ENCODE peak calls at places on chromosomes 1 and 21, in nine cellular contexts. E is HEK293T; M is activated gamma-delta T cell treated with Interleukin-2 at 50 U/mL for 16 hours; Q is stimulated activated CD4-positive, alpha-beta T cell treated with anti-CD3 and anti-CD28 coated beads, Interleukin-1b, Interleukin-23, amount 100 ng/mL, for 1 hour; D is midbrain; A is NCI-H1092; T is left cardiac atrium; O is amygdala; P is choroid plexus epithelial cell. K is an unnamed sample.

GRCh38 chr1:203539831-203540546 is 46.0 kb downstream of the OPTC start:
- DNase-seq in M (no peak), P (no peak), O (no peak), A (no peak), T (no peak), D (no peak), Q (no peak), E (no peak), K (no peak)

GRCh38 chr21:16072692-16073091 is 342.9 kb downstream of the USP25 start:
- DNase-seq in E (no peak), M (no peak), D (peak; percentile 66), P (peak; percentile 75), O (no peak), A (no peak), T (no peak), Q (no peak), K (peak; percentile 98)

GRCh38 chr1:36154765-36155559 is 998 bp upstream of the MAP7D1 start:
- DNase-seq in D (peak; percentile 22), A (peak; percentile 43), Q (no peak), P (no peak), T (peak; percentile 63), M (no peak), E (no peak), O (no peak), K (no peak)

GRCh38 chr1:9598316-9598700 is 9.6 kb downstream of the TMEM201 start:
- DNase-seq in Q (no peak), O (no peak), T (no peak), M (no peak), D (no peak), E (no peak), P (no peak), A (no peak), K (no peak)

GRCh38 chr1:78825561-78825960 is 175.9 kb downstream of the IFI44 start:
- DNase-seq in T (no peak), O (no peak), E (no peak), D (no peak), A (no peak), M (no peak), P (peak; percentile 58), Q (no peak), K (peak; percentile 38)

GRCh38 chr1:197526736-197527371 is 248.4 kb downstream of the DENND1B start:
- DNase-seq in O (no peak), M (no peak), T (no peak), Q (no peak), A (peak; percentile 20), D (peak; percentile 0), E (peak; percentile 9), P (peak; percentile 52), K (peak; percentile 8)

GRCh38 chr1:91325456-91325855 is 79.2 kb downstream of the HFM1 start:
- DNase-seq in T (no peak), Q (no peak), P (no peak), M (no peak), D (no peak), O (no peak), E (no peak), A (no peak), K (no peak)

GRCh38 chr1:234585333-234586055 is 24.5 kb downstream of the IRF2BP2 start:
- DNase-seq in O (no peak), A (no peak), E (no peak), D (no peak), T (no peak), M (no peak), Q (no peak), P (no peak), K (peak; percentile 41)

GRCh38 chr1:164561461-164561860 is 2.5 kb downstream of the PBX1 start:
- DNase-seq in D (peak; percentile 46), Q (no peak), P (no peak), O (no peak), A (no peak), M (no peak), E (no peak), T (no peak), K (peak; percentile 21)

GRCh38 chr1:212718499-212718898 is 18.9 kb upstream of the BATF3 start:
- DNase-seq in M (no peak), D (no peak), Q (no peak), O (no peak), T (no peak), P (peak; percentile 59), E (no peak), A (no peak), K (peak; percentile 53)

GRCh38 chr1:21875621-21876063 is 61.5 kb downstream of the HSPG2 start:
- DNase-seq in A (peak; percentile 80), E (no peak), Q (no peak), M (no peak), O (no peak), P (no peak), T (no peak), D (no peak), K (no peak)